ENCODE peak calls at places on chromosome 13, in four cellular contexts. U is fibroblast of mammary gland, B is OCI-LY7, K is BJ. R is an unnamed sample.

GRCh38 chr13:90867336-90867683 is 480.2 kb upstream of the MIR17HG start:
- DNase-seq in U (peak), B (peak), K (peak), R (peak)

GRCh38 chr13:66915596-66916185 is 314.4 kb downstream of the PCDH9 start:
- DNase-seq in U (peak), B (peak), K (no peak), R (no peak)

GRCh38 chr13:112726018-112726767 is 36.4 kb downstream of the ATP11A start:
- DNase-seq in U (no peak), B (no peak), K (no peak), R (no peak)

GRCh38 chr13:85864963-85865530 is 65.8 kb upstream of the SLITRK6 start:
- DNase-seq in U (peak), B (peak), K (no peak), R (no peak)

GRCh38 chr13:89294115-89294867 is 1623.1 kb downstream of the SLITRK5 start:
- DNase-seq in U (no peak), B (no peak), K (no peak), R (no peak)

GRCh38 chr13:90696254-90696653 is 651.2 kb upstream of the MIR17HG start:
- DNase-seq in U (peak), B (no peak), K (no peak), R (no peak)

GRCh38 chr13:79385694-79386093 is 20.4 kb downstream of the RBM26 start:
- DNase-seq in U (peak), B (no peak), K (no peak), R (peak)

GRCh38 chr13:99307648-99308339 is 595 bp upstream of the GPR183 start:
- DNase-seq in U (peak), B (no peak), K (no peak), R (no peak)

GRCh38 chr13:113785051-113786010 is 26.3 kb downstream of the TMEM255B start:
- DNase-seq in U (peak), B (no peak), K (peak), R (no peak)

GRCh38 chr13:33138441-33138840 is 122.2 kb downstream of the KL start:
- DNase-seq in U (no peak), B (no peak), K (no peak), R (no peak)

GRCh38 chr13:79631260-79631659 is 150.3 kb downstream of the NDFIP2 start:
- DNase-seq in U (peak), B (no peak), K (peak), R (no peak)

GRCh38 chr13:32334676-32335075 is 19.4 kb downstream of the BRCA2 start:
- DNase-seq in U (peak), B (no peak), K (no peak), R (no peak)

GRCh38 chr13:113863511-113864302 is at the start of gene GAS6:
- DNase-seq in U (no peak), B (no peak), K (no peak), R (no peak)

GRCh38 chr13:113323869-113324268 is 26.8 kb downstream of the LAMP1 start:
- DNase-seq in U (no peak), B (no peak), K (no peak), R (no peak)

GRCh38 chr13:99161512-99161911 is 39.1 kb upstream of the UBAC2 start:
- DNase-seq in U (no peak), B (no peak), K (no peak), R (no peak)

GRCh38 chr13:72163671-72164070 is 296.7 kb upstream of the DACH1 start:
- DNase-seq in U (no peak), B (no peak), K (no peak), R (no peak)

GRCh38 chr13:103349664-103350063 is 283.4 kb upstream of the SLC10A2 start:
- DNase-seq in U (no peak), B (no peak), K (no peak), R (no peak)

GRCh38 chr13:113445791-113446487 is 7.3 kb downstream of the ADPRHL1 start:
- DNase-seq in U (no peak), B (peak), K (no peak), R (peak)

GRCh38 chr13:98965325-98965724 is 12.5 kb downstream of the DOCK9 start:
- DNase-seq in U (no peak), B (no peak), K (no peak), R (no peak)

GRCh38 chr13:60167121-60167520 is 3.4 kb upstream of the DIAPH3 start:
- DNase-seq in U (no peak), B (no peak), K (no peak), R (no peak)
- TF ChIP-seq CTCF in U (no peak), B (no peak), K (no peak), R (no peak)

DNA sequence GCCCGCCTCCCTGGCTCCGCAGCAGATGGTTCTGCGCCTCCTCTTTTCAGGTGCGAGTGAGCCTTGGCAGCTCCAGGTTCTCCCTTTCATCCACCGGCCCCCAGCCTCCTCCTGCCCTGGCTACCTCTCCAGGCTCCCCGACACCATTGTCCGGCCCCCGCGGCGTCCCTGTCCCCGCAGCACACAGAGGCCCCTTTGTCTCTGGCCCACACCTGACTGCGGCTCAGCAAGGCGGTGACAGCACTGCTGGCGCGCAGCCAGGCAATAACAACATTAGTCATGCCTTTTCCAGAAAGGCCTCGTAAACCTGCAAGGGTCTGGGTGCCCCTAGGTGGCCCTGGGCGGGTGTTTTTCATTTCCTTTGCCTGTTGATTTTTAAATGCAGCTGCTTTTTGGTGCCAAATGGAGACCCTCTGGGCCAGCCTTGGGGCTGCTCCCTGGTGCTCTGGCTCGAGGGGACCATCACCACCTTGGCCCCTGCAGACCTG is 73.2 kb upstream of the MEDAG start:
- DNase-seq in U (no peak), B (no peak), K (no peak), R (no peak)
- H3K4me3 ChIP-seq in U (no peak), B (no peak), K (no peak), R (no peak)

DNA sequence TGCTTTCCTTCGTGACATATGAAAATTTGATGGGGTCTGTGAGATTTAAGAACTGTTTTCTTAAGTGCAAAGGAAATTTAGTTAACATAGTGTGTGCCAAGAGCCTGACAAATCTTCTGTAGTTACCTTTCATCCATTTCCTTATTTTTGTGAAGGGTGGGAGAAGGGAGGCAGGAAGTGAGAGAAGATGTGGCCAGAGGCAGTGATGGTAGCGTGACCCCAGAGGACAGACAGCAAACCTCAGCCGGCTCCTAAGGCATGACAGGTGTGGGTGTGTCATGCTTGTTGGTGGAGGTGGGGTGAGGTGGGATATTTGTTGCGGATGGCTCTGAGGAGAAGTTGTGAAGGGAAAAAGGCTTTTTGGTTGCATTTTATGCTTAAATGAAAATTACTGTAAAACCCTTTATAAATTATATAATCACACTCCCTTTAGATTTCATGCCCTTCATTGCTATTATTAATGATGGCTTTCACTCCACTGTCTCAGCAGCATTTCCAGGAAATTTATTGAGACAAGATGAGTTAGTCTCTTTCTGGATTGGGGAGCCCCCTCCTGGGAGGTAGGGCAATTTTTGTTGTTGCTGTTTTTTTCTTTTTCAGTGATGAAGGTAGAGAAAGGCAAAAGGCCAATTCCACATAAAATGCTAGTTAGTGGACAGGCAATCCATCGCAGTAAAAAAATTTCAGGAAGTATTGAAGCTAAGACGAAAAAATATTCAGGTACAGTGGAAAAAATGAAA is 80.0 kb downstream of the TEX26 start:
- DNase-seq in U (peak), B (no peak), K (no peak), R (peak)
- TF ChIP-seq CTCF in U (peak), B (peak), K (peak), R (no peak)

GRCh38 chr13:36418022-36418805 is 14.1 kb upstream of the CCNA1 start:
- DNase-seq in U (peak), B (no peak), K (no peak), R (no peak)

GRCh38 chr13:36417328-36417727 is 15.0 kb upstream of the CCNA1 start:
- DNase-seq in U (no peak), B (no peak), K (no peak), R (no peak)

GRCh38 chr13:36412736-36413135 is 19.6 kb upstream of the CCNA1 start:
- DNase-seq in U (peak), B (no peak), K (no peak), R (no peak)

GRCh38 chr13:36414461-36414860 is 17.8 kb upstream of the CCNA1 start:
- DNase-seq in U (no peak), B (peak), K (no peak), R (no peak)

DNA sequence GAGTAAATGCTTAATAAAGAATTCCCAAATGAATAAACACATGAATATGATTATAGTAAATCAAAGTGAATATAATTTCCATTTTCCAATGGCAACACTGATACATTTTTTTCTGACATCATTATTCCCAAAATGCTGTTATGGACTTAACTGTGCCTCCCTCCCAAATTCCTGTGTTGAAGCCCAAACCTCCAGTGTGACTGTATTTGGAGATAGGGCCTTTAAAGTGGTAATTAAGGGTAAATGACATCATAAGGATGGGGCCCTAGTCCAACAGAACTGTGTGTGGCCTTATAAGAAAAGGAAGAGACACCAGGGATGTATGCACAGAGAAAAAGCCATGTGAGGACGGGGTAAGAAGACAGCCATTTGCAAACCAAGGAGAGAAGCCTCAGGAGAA is 19.1 kb upstream of the CCNA1 start:
- DNase-seq in U (no peak), B (no peak), K (no peak), R (no peak)
- H3K4me3 ChIP-seq in U (no peak), B (no peak), K (no peak), R (no peak)

GRCh38 chr13:93144031-93144430 is 82.6 kb upstream of the GPC6 start:
- DNase-seq in U (no peak), B (no peak), K (no peak), R (no peak)

GRCh38 chr13:93145199-93145598 is 81.4 kb upstream of the GPC6 start:
- DNase-seq in U (no peak), B (no peak), K (no peak), R (no peak)

GRCh38 chr13:93146584-93147292 is 79.9 kb upstream of the GPC6 start:
- DNase-seq in U (peak), B (no peak), K (no peak), R (no peak)

DNA sequence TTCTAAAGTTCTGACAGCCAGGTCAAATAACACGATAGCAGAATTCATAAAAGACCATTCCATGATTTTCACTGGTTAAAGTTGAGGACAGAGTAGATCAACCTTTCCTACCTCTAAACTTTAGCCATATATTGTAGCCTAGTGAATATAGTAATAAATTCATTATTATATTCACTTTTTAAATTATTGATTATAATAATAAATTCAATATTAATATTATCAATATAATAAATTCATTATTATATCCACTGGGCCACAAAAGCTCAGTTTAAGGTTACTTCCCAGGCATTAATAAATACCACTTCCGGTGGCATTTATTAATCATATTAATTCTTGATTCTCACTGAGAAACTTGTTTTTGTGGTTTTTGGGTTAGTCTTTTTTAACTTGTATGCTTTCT is 85.7 kb upstream of the GPC6 start:
- DNase-seq in U (no peak), B (no peak), K (no peak), R (no peak)
- TF ChIP-seq CTCF in U (no peak), B (no peak), K (no peak), R (no peak)

GRCh38 chr13:43389573-43389972 is 366.2 kb downstream of the DNAJC15 start:
- DNase-seq in U (peak), B (no peak), K (no peak), R (no peak)
- H3K4me3 ChIP-seq in U (no peak), B (no peak), K (no peak), R (no peak)

GRCh38 chr13:47135800-47136658 is 239.2 kb upstream of the HTR2A start:
- DNase-seq in U (no peak), B (no peak), K (no peak), R (no peak)
- TF ChIP-seq CTCF in U (no peak), B (no peak), K (no peak), R (no peak)

GRCh38 chr13:109998030-109998429 is 211.6 kb upstream of the IRS2 start:
- DNase-seq in U (no peak), B (no peak), K (no peak), R (no peak)
- H3K4me3 ChIP-seq in U (no peak), B (no peak), K (no peak), R (no peak)

DNA sequence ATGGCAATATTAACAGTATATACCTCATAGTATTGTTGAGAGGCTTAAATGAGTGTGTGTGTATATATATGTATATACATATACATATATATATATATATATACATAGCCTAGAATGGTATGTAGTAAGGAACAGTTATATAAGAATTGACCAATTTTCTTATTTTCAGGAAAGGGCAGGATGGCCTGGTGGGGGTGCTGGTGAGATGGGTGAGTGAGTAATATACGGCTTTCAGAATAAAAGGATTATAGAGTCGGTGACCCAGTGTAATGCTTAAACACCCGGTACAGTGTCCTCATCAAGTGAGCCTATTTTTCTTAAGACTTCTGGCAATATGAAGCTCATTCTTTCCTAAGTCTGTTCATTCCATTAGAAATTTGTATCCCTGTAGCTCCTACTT is 11.7 kb upstream of the FAM216B start:
- DNase-seq in U (no peak), B (no peak), K (no peak), R (no peak)
- TF ChIP-seq CTCF in U (peak), B (no peak), K (no peak), R (no peak)

R was measured in GM06990.